ENCODE peak calls at places on chromosomes 7 and 10, in six cellular contexts. M is lower lobe of right lung; C is AG09309; E is GM23338; P is neural crest cell; O is activated CD8-positive, alpha-beta T cell treated with anti-CD3 and anti-CD28 coated beads for 36 hours. U is an unnamed sample.

GRCh38 chr10:51683031-51683830 is 16.2 kb downstream of the CSTF2T start:
- DNase-seq in C (no peak), P (no peak), O (no peak), M (no peak), E (no peak), U (no peak)

GRCh38 chr7:143381427-143382125 is 431 bp downstream of the ZYX start:
- DNase-seq in M (peak), P (peak), E (no peak), O (peak), C (peak), U (no peak)

GRCh38 chr7:127252736-127253288 is at the start of gene GRM8:
- DNase-seq in C (no peak), P (peak), E (peak), O (peak), M (peak), U (no peak)

GRCh38 chr10:74598891-74599566 is 227.4 kb upstream of the KAT6B start:
- DNase-seq in P (no peak), E (no peak), C (no peak), M (no peak), O (no peak), U (no peak)

GRCh38 chr10:62811159-62811875 is 4.8 kb downstream of the EGR2 start:
- DNase-seq in O (peak), P (no peak), C (no peak), M (no peak), E (no peak), U (no peak)

GRCh38 chr10:58241346-58241745 is 26.3 kb downstream of the IPMK start:
- DNase-seq in C (peak), O (no peak), E (no peak), M (no peak), P (no peak), U (no peak)

GRCh38 chr10:123204127-123204461 is 49.9 kb downstream of the BUB3 start:
- DNase-seq in C (no peak), E (no peak), P (no peak), M (no peak), O (no peak), U (no peak)

GRCh38 chr10:109456566-109457361 is 466.5 kb downstream of the XPNPEP1 start:
- DNase-seq in M (no peak), C (no peak), O (no peak), E (peak), P (peak), U (no peak)

GRCh38 chr7:47744883-47745282 is 163.0 kb upstream of the TNS3 start:
- DNase-seq in E (no peak), M (no peak), O (no peak), C (no peak), P (no peak), U (no peak)

GRCh38 chr10:18303851-18304800 is 163.9 kb downstream of the CACNB2 start:
- DNase-seq in P (no peak), O (no peak), E (no peak), C (no peak), M (no peak), U (no peak)

GRCh38 chr10:84196083-84196482 is 1.7 kb downstream of the CDHR1 start:
- DNase-seq in C (no peak), P (no peak), E (no peak), O (no peak), M (no peak), U (no peak)

GRCh38 chr10:32205666-32206065 is 141.3 kb downstream of the EPC1 start:
- DNase-seq in E (no peak), M (no peak), C (no peak), O (no peak), P (no peak), U (no peak)

GRCh38 chr7:22561356-22561755 is 61.4 kb upstream of the STEAP1B start:
- DNase-seq in M (peak), P (no peak), C (peak), E (peak), O (no peak), U (peak)

GRCh38 chr7:145875267-145875666 is 241.3 kb upstream of the CNTNAP2 start:
- DNase-seq in C (no peak), P (no peak), O (no peak), M (no peak), E (no peak), U (no peak)

GRCh38 chr7:40828686-40829085 is 693.9 kb downstream of the SUGCT start:
- DNase-seq in E (no peak), M (no peak), C (no peak), O (no peak), P (no peak), U (no peak)

GRCh38 chr10:28984431-28984830 is 304.4 kb upstream of the LYZL1 start:
- DNase-seq in P (no peak), C (peak), O (peak), M (peak), E (no peak), U (peak)

GRCh38 chr7:119964640-119965542 is 308.1 kb upstream of the KCND2 start:
- DNase-seq in M (no peak), O (no peak), C (no peak), E (no peak), P (no peak), U (no peak)

GRCh38 chr7:47211467-47212121 is 370.3 kb downstream of the TNS3 start:
- DNase-seq in C (no peak), P (no peak), O (no peak), M (no peak), E (no peak), U (no peak)

GRCh38 chr10:100567826-100568225 is 32.1 kb downstream of the HIF1AN start:
- DNase-seq in C (no peak), P (no peak), E (no peak), O (no peak), M (no peak), U (no peak)

GRCh38 chr10:110326351-110327032 is 21.8 kb upstream of the SMNDC1 start:
- DNase-seq in P (no peak), M (no peak), E (no peak), O (no peak), C (no peak), U (peak)

DNA sequence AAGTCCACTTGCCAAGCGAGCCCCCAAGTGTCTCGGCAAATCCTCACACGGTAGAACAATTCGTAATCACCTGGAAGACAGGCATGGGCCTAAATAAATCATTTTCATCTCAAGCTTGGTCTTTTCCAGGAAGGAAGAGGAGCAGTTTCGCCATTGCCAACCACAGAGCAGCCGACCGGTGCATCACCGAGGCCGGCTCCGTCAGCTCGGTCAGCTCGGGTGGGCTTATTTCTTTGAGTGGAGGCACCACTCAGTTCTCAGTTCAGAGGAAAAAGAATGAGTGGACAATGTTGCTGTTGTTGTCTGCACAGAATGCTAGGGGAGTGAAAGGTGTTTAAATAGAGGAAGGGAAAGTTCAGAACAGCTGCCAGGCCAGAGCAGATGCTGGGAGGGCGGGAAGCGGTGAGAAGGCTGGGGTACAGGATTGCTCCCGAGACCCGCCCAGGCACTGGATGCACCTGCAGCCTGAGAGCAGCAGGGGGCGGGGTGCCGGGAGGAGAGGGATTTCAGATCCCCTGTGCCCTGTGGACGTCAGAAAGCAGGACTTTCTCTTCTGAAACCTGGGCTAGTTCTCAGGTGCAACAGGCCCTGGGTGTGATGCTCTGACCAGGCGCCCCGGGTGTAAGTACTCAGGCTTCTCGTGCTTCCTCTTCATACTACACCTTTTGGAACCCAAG is 17.7 kb upstream of the IGFBP3 start:
- DNase-seq in M (no peak), P (no peak), C (no peak), E (peak), O (no peak), U (no peak)
- TF ChIP-seq CTCF in M (no peak), P (peak), C (no peak), E (peak), O (no peak), U (peak)

GRCh38 chr10:2051108-2051507 is 313.8 kb upstream of the ADARB2 start:
- DNase-seq in P (no peak), M (no peak), C (no peak), O (no peak), E (no peak), U (no peak)

GRCh38 chr10:2049560-2049959 is 312.2 kb upstream of the ADARB2 start:
- DNase-seq in E (no peak), O (no peak), C (no peak), P (no peak), M (no peak), U (peak)

DNA sequence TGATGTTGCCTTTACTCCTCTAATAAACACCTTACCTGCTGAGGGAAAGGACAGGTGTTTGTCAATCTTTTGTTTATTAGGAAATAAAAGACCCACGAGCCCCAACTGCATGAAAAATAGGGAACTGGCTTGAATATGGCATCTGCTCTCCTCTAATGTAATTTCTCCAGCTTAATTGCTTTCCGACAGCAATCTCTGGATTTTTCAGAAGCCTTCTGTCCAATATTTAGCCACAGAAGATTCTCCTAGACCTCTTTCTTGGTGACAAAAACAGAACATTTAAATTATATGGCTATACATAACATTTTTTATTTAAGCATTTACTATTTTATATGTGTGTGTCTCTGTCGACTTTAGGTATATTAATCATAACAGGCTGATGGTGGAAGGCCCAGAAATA is 317.4 kb upstream of the ADARB2 start:
- DNase-seq in O (no peak), P (no peak), E (no peak), C (no peak), M (no peak), U (no peak)
- TF ChIP-seq CTCF in O (no peak), P (no peak), E (no peak), C (no peak), M (no peak), U (no peak)

DNA sequence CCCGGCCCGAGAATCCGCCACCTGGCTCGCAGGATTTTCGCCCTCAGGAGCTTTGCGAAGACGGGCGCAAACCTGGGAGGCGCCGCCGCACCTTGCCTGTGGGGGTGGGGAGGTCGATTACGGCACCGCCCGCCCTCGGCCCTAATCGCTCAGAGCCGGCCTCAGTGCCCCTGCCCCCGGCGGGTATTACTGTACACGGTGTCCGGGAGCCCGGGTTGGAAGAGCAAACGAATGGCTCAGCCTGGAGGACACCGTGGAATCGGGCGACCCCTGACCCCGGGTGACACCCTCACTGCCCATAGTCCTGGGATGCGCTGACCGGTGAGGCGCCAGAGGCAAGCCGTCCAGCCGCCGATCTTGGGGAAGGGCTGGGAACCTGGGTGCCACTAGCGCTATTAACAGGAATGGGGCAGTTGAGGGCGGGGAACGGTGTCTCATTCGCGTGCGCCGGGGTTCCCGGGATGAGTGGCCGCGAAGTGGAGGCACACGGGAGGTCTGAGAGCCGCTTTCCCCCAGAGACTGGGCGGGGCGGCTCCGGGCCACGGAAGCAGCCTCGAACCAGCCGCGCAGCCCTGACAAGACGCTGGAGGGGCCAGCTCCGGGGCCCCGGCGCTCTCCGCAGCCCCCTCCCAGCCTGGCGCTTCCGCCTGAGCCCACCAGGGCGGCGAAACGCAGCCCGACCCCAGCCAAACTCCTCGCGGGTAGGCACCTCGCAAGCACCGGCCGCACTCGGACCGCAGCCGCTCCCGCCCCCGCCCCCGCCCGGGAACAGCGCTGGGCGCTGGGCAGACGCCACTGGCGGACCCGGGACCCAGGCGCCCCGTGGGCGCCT is 167.5 kb downstream of the NRF1 start:
- DNase-seq in C (no peak), M (no peak), O (peak), E (no peak), P (no peak), U (no peak)
- TF ChIP-seq CTCF in C (no peak), M (no peak), O (peak), E (peak), P (peak), U (peak)

GRCh38 chr7:148572067-148572522 is 18.5 kb upstream of the C7orf33 start:
- DNase-seq in P (no peak), C (no peak), O (no peak), E (peak), M (no peak), U (no peak)

GRCh38 chr7:148571381-148571780 is 19.2 kb upstream of the C7orf33 start:
- DNase-seq in M (no peak), C (no peak), P (no peak), O (no peak), E (no peak), U (no peak)

GRCh38 chr7:148581685-148582084 is 8.9 kb upstream of the C7orf33 start:
- DNase-seq in M (no peak), C (no peak), O (no peak), E (no peak), P (no peak), U (no peak)

GRCh38 chr7:148575640-148576411 is 14.7 kb upstream of the C7orf33 start:
- DNase-seq in O (peak), E (peak), P (peak), C (no peak), M (peak), U (peak)
- TF ChIP-seq CTCF in O (peak), E (peak), P (peak), C (peak), M (peak), U (peak)

DNA sequence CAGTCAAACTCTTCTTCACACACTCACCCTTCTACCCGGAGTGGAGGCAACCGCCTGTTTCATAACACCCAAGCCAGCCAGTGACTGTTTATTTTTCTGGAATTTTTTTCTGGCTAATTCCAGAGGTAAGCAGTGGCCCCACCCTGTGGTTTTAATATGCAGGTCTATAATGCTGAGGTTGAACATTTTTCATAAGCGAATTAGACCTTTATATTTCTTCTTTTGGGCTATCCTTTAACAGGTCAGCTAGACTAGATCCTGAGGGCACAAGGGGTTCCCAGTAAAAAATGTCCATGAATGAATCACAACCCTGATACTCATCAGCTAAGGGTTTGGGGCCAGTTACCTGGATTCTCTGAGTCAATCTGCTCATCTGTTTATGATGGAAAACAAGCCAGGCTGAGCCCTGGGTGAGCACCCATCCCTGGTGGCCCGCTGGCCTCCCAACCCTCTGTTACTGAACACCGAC is 76.2 kb downstream of the GRB10 start:
- DNase-seq in C (no peak), P (no peak), O (no peak), M (no peak), E (no peak), U (peak)
- TF ChIP-seq CTCF in C (no peak), P (no peak), O (no peak), M (no peak), E (no peak), U (no peak)

U was measured in bronchial epithelial cell.